ENCODE peak calls at places on chromosomes 7 and 10, in four cellular contexts. M is DND-41, K is endothelial cell, D is GF-D8. I is an unnamed sample.

GRCh38 chr10:97081621-97082235 is 104.0 kb downstream of the SLIT1 start:
- DNase-seq in M (peak; percentile 70), K (peak; percentile 83), D (no peak), I (peak; percentile 72)

GRCh38 chr10:61635946-61636345 is 26.8 kb upstream of the CABCOCO1 start:
- DNase-seq in M (no peak), K (no peak), D (no peak), I (no peak)

GRCh38 chr10:97498841-97499560 is at the start of gene UBTD1:
- DNase-seq in M (peak; percentile 44), K (peak; percentile 62), D (no peak), I (peak; percentile 96)

GRCh38 chr7:2843711-2844152 is 376 bp downstream of the GNA12 start:
- DNase-seq in M (peak; percentile 42), K (peak; percentile 45), D (no peak), I (no peak)

GRCh38 chr10:103668351-103669242 is 175.1 kb downstream of the NEURL1 start:
- DNase-seq in M (no peak), K (no peak), D (no peak), I (no peak)

GRCh38 chr10:614341-614664 is 75.2 kb downstream of the DIP2C start:
- DNase-seq in M (no peak), K (no peak), D (no peak), I (no peak)

GRCh38 chr10:114545071-114545470 is 113.0 kb downstream of the ABLIM1 start:
- DNase-seq in M (no peak), K (no peak), D (no peak), I (no peak)

GRCh38 chr7:101402081-101402779 is 39.6 kb downstream of the COL26A1 start:
- DNase-seq in M (no peak), K (no peak), D (no peak), I (peak; percentile 58)

GRCh38 chr10:85946713-85947326 is 419.8 kb downstream of the GRID1 start:
- DNase-seq in M (peak; percentile 13), K (no peak), D (no peak), I (no peak)

GRCh38 chr7:41189866-41190265 is 513.0 kb downstream of the INHBA start:
- DNase-seq in M (no peak), K (no peak), D (no peak), I (peak; percentile 60)

GRCh38 chr10:81472927-81473470 is 402.0 kb upstream of the NRG3 start:
- DNase-seq in M (no peak), K (no peak), D (no peak), I (no peak)

GRCh38 chr10:46553238-46554049 is 3.0 kb downstream of the GPRIN2 start:
- DNase-seq in M (peak; percentile 2), K (peak; percentile 8), D (no peak), I (no peak)

GRCh38 chr7:113099284-113099919 is 12.8 kb upstream of the GPR85 start:
- DNase-seq in M (no peak), K (no peak), D (no peak), I (no peak)

GRCh38 chr10:128859738-128860386 is 607.2 kb upstream of the MGMT start:
- DNase-seq in M (peak; percentile 46), K (peak; percentile 53), D (no peak), I (no peak)

GRCh38 chr7:150811-151221 is 41.6 kb upstream of the FAM20C start:
- DNase-seq in M (no peak), K (no peak), D (no peak), I (no peak)

GRCh38 chr7:56083150-56083785 is 9.5 kb downstream of the PHKG1 start:
- DNase-seq in M (no peak), K (no peak), D (no peak), I (no peak)

GRCh38 chr10:127013696-127014095 is 108.5 kb downstream of the DOCK1 start:
- DNase-seq in M (no peak), K (no peak), D (no peak), I (no peak)

GRCh38 chr7:151172273-151173141 is 5.0 kb upstream of the GBX1 start:
- DNase-seq in M (peak; percentile 74), K (peak; percentile 90), D (peak; percentile 29), I (peak; percentile 76)

GRCh38 chr7:6520163-6520981 is 30.9 kb downstream of the GRID2IP start:
- DNase-seq in M (no peak), K (no peak), D (no peak), I (no peak)

GRCh38 chr10:6204341-6205191 is 1.8 kb downstream of the PFKFB3 start:
- DNase-seq in M (no peak), K (peak; percentile 12), D (no peak), I (no peak)

GRCh38 chr10:13758761-13759160 is 172.0 kb downstream of the PRPF18 start:
- DNase-seq in M (no peak), K (no peak), D (no peak), I (no peak)

GRCh38 chr10:120336910-120337540 is 120.0 kb upstream of the PLPP4 start:
- DNase-seq in M (peak; percentile 57), K (peak; percentile 73), D (no peak), I (peak; percentile 3)

GRCh38 chr10:7300327-7300726 is 110.5 kb downstream of the SFMBT2 start:
- DNase-seq in M (no peak), K (no peak), D (no peak), I (peak; percentile 50)

GRCh38 chr7:22444181-22444966 is 55.6 kb downstream of the STEAP1B start:
- DNase-seq in M (no peak), K (no peak), D (no peak), I (no peak)

GRCh38 chr10:61001731-61002122 is 57.7 kb upstream of the RHOBTB1 start:
- DNase-seq in M (no peak), K (no peak), D (no peak), I (no peak)

GRCh38 chr10:29554660-29555059 is 80.1 kb downstream of the SVIL start:
- DNase-seq in M (no peak), K (no peak), D (no peak), I (peak; percentile 70)

I was measured in HTR-8/SVneo.